ENCODE peak calls at places on chromosomes 13 and 19, in six cellular contexts. R, Q, Z, K, V and A are unnamed samples.

GRCh38 chr13:77857810-77858209 is 60.8 kb downstream of the EDNRB start:
- DNase-seq in V (no peak), Z (no peak), K (peak; percentile 72), Q (no peak), R (peak; percentile 49), A (peak; percentile 47)

GRCh38 chr13:39952244-39953233 is 297.1 kb downstream of the COG6 start:
- DNase-seq in R (peak; percentile 80), K (peak; percentile 11), V (no peak), Z (peak; percentile 54), Q (no peak), A (peak; percentile 6)

GRCh38 chr13:42478531-42479156 is 95.3 kb upstream of the TNFSF11 start:
- DNase-seq in V (peak; percentile 2), Q (no peak), K (peak; percentile 7), R (peak; percentile 63), Z (peak; percentile 73), A (no peak)

GRCh38 chr13:34247596-34247995 is 429.6 kb downstream of the RFC3 start:
- DNase-seq in V (no peak), R (no peak), K (no peak), Q (no peak), Z (no peak), A (no peak)

GRCh38 chr13:80084086-80084676 is 256.7 kb downstream of the SPRY2 start:
- DNase-seq in V (no peak), Q (no peak), K (peak; percentile 93), R (peak; percentile 85), Z (peak; percentile 88), A (peak; percentile 78)

GRCh38 chr19:1355258-1355973 is 28.3 kb upstream of the NDUFS7 start:
- DNase-seq in K (no peak), V (no peak), Q (peak; percentile 35), R (no peak), Z (peak; percentile 21), A (no peak)

GRCh38 chr13:93847162-93847561 is 620.6 kb downstream of the GPC6 start:
- DNase-seq in R (peak; percentile 80), Q (no peak), V (peak; percentile 1), K (peak; percentile 93), Z (no peak), A (peak; percentile 86)

GRCh38 chr19:7426986-7427385 is 61.8 kb downstream of the PEX11G start:
- DNase-seq in R (no peak), K (no peak), V (no peak), Q (no peak), Z (no peak), A (no peak)

GRCh38 chr19:57434386-57435061 is 601 bp upstream of the ZNF749 start:
- DNase-seq in K (no peak), R (no peak), Z (peak; percentile 15), Q (no peak), V (no peak), A (no peak)

GRCh38 chr19:39409207-39409885 is 2.7 kb downstream of the ZFP36 start:
- DNase-seq in Z (peak; percentile 94), R (peak; percentile 84), V (peak; percentile 85), K (peak; percentile 61), Q (peak; percentile 95), A (no peak)

GRCh38 chr19:6020166-6020967 is 42.4 kb upstream of the RANBP3 start:
- DNase-seq in R (peak; percentile 85), Q (no peak), K (no peak), Z (no peak), V (no peak), A (no peak)

GRCh38 chr19:6015841-6016545 is 38.1 kb upstream of the RANBP3 start:
- DNase-seq in K (no peak), Q (no peak), R (no peak), Z (no peak), V (no peak), A (no peak)

GRCh38 chr19:6020972-6021805 is 43.2 kb upstream of the RANBP3 start:
- DNase-seq in V (no peak), Q (no peak), Z (no peak), R (no peak), K (no peak), A (no peak)

GRCh38 chr19:6017576-6017975 is 39.6 kb upstream of the RANBP3 start:
- DNase-seq in V (no peak), K (no peak), Z (no peak), Q (no peak), R (no peak), A (no peak)

GRCh38 chr19:6018786-6019185 is 40.8 kb upstream of the RANBP3 start:
- DNase-seq in K (no peak), Z (peak; percentile 53), V (peak; percentile 8), R (no peak), Q (no peak), A (no peak)
- H3K4me1 ChIP-seq in K (peaks cover 9% of the 10 kb centered on the region), Z (no peaks in the 10 kb centered on the region), V (no peaks in the 10 kb centered on the region), R (peaks cover 13% of the 10 kb centered on the region), Q (peaks cover 7% of the 10 kb centered on the region), A (peaks cover 13% of the 10 kb centered on the region)

GRCh38 chr19:5975388-5975728 is 2.6 kb downstream of the RANBP3 start:
- DNase-seq in K (no peak), R (no peak), V (no peak), Z (no peak), Q (no peak), A (no peak)
- H3K4me1 ChIP-seq in K (peaks cover 14% of the 10 kb centered on the region), R (peaks cover 30% of the 10 kb centered on the region), V (peaks cover 25% of the 10 kb centered on the region), Z (peaks cover 3% of the 10 kb centered on the region), Q (peaks cover 15% of the 10 kb centered on the region), A (peaks cover 35% of the 10 kb centered on the region)

DNA sequence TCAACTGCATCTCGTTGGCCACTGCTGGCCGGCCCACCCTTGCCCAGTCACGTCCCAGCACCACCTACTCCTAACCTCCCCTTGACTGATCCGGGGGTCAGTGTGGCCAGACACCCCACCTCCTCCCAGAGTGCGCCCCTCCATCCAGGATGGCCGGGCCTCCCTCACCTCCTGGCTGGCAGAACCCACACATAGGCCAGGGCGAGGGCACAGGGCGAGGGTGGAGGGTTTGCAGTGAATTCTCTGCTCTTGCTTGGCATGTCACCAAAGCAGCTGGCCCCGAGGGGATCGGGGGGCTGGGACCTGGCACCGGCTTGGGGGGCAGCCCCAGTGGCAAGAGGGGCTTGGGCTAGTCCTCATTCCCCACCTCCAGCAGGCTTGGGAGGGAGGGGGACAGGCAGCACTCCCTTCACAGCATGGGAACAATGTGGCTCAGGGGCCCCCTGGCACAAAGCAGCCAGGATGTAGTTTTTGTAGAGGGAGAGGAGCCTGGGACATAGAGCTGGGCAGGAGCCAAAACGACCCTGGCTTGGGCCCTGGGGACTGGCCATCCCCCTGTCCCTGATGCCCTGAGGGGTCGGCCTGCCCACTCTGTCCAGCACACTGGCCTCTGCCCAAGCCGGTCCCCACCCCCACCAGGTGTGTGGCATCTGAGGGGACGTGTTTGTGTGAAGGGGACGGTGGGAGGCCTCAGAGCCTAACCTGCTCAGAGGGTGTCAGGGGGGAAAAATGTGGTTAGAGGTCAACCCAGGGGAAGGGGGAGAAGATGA is 28.5 kb upstream of the ASF1B start:
- DNase-seq in V (no peak), Q (no peak), R (no peak), K (no peak), Z (no peak), A (no peak)
- H3K4me1 ChIP-seq in V (no peaks in the 10 kb centered on the region), Q (no peaks in the 10 kb centered on the region), R (peaks cover 10% of the 10 kb centered on the region), K (no peaks in the 10 kb centered on the region), Z (no peaks in the 10 kb centered on the region), A (no peaks in the 10 kb centered on the region)

GRCh38 chr19:29673451-29674371 is 8.4 kb downstream of the PLEKHF1 start:
- DNase-seq in R (no peak), K (no peak), V (no peak), Z (no peak), Q (no peak), A (no peak)

GRCh38 chr19:29670255-29670654 is 5.0 kb downstream of the PLEKHF1 start:
- DNase-seq in V (no peak), Z (no peak), K (no peak), Q (no peak), R (no peak), A (no peak)

GRCh38 chr19:29672933-29673336 is 7.7 kb downstream of the PLEKHF1 start:
- DNase-seq in K (no peak), R (no peak), Q (no peak), V (no peak), Z (no peak), A (no peak)

GRCh38 chr19:29672319-29672932 is 7.2 kb downstream of the PLEKHF1 start:
- DNase-seq in K (no peak), R (no peak), Q (no peak), V (no peak), Z (no peak), A (no peak)

GRCh38 chr19:29671393-29672076 is 6.3 kb downstream of the PLEKHF1 start:
- DNase-seq in V (no peak), K (no peak), Z (no peak), R (peak; percentile 43), Q (no peak), A (peak; percentile 53)
- H3K4me1 ChIP-seq in V (peaks cover 6% of the 10 kb centered on the region), K (peaks cover 14% of the 10 kb centered on the region), Z (peaks cover 3% of the 10 kb centered on the region), R (peaks cover 33% of the 10 kb centered on the region), Q (peaks cover 12% of the 10 kb centered on the region), A (peaks cover 13% of the 10 kb centered on the region)

GRCh38 chr19:43581467-43581866 is 5.9 kb downstream of the PINLYP start:
- DNase-seq in Q (no peak), R (no peak), K (no peak), V (no peak), Z (no peak), A (no peak)
- H3K4me1 ChIP-seq in Q (peaks cover 8% of the 10 kb centered on the region), R (peaks cover 12% of the 10 kb centered on the region), K (no peaks in the 10 kb centered on the region), V (no peaks in the 10 kb centered on the region), Z (peaks cover 6% of the 10 kb centered on the region), A (peaks cover 4% of the 10 kb centered on the region)

GRCh38 chr19:52585604-52586003 is 15.5 kb downstream of the ZNF701 start:
- DNase-seq in Q (no peak), V (no peak), R (no peak), Z (no peak), K (no peak), A (no peak)

GRCh38 chr19:52585101-52585500 is 15.0 kb downstream of the ZNF701 start:
- DNase-seq in Z (no peak), R (no peak), Q (no peak), K (no peak), V (no peak), A (no peak)

DNA sequence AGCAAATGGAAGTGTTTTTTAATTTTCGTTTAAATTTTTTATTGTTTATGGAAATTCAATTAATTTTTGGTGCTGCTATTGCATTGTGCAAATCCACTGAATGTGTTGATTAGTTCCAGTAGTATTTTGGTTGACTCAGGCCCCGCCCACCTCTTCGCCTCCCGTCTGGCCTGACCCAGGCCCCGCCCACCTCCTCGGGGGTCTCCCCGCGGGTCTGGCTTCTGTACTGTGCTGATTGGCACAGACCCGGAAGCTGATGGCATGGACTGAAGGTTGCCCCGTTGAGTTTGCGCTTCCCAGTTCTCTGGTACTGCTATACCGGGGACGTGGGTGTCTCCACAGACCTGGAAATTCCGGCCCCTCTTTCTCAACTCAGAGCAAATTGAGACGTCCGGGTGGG is 14.6 kb downstream of the ZNF701 start:
- DNase-seq in Q (no peak), R (no peak), K (no peak), Z (no peak), V (no peak), A (no peak)
- H3K4me1 ChIP-seq in Q (no peaks in the 10 kb centered on the region), R (no peaks in the 10 kb centered on the region), K (no peaks in the 10 kb centered on the region), Z (no peaks in the 10 kb centered on the region), V (no peaks in the 10 kb centered on the region), A (no peaks in the 10 kb centered on the region)